ENCODE peak calls at places on chromosomes 2 and 18, in ten cellular contexts. S is adipocyte, P is OCI-LY7, E is lower lobe of right lung, A is suprapubic skin, K is mucosa of descending colon, Z is hepatocyte, F is kidney, V is iPS DF 6.9, L is kidney epithelial cell. H is an unnamed sample.

GRCh38 chr2:74006424-74006823 is 21.7 kb downstream of the TET3 start:
- DNase-seq in S (no peak), P (no peak), E (no peak), A (no peak), K (no peak), Z (no peak), F (no peak), V (no peak), L (no peak), H (no peak)

GRCh38 chr18:57437782-57438668 is 2.9 kb downstream of the ONECUT2 start:
- DNase-seq in S (peak; percentile 77), P (no peak), E (no peak), A (no peak), K (peak; percentile 73), Z (peak; percentile 83), F (peak; percentile 75), V (no peak), L (no peak), H (peak; percentile 68)

GRCh38 chr2:228532233-228532632 is 350.7 kb upstream of the SPHKAP start:
- DNase-seq in S (no peak), P (no peak), E (no peak), A (no peak), K (no peak), Z (no peak), F (no peak), V (no peak), L (no peak), H (no peak)

GRCh38 chr18:21769206-21769605 is 28.6 kb downstream of the MIB1 start:
- DNase-seq in S (no peak), P (no peak), E (no peak), A (no peak), K (no peak), Z (no peak), F (no peak), V (no peak), L (no peak), H (no peak)

GRCh38 chr2:67476808-67477790 is 80.0 kb downstream of the ETAA1 start:
- DNase-seq in S (peak; percentile 66), P (peak; percentile 37), E (no peak), A (no peak), K (peak; percentile 32), Z (peak; percentile 62), F (no peak), V (peak; percentile 13), L (no peak), H (no peak)

GRCh38 chr2:239514753-239515152 is 113.9 kb upstream of the HDAC4 start:
- DNase-seq in S (no peak), P (no peak), E (no peak), A (no peak), K (no peak), Z (no peak), F (no peak), V (no peak), L (no peak), H (no peak)

GRCh38 chr2:171530378-171530777 is 8.1 kb downstream of the CYBRD1 start:
- DNase-seq in S (no peak), P (no peak), E (no peak), A (no peak), K (no peak), Z (no peak), F (no peak), V (no peak), L (no peak), H (no peak)

GRCh38 chr2:230912046-230912445 is 13.0 kb downstream of the GPR55 start:
- DNase-seq in S (no peak), P (no peak), E (no peak), A (peak; percentile 21), K (peak; percentile 15), Z (no peak), F (no peak), V (no peak), L (no peak), H (no peak)

GRCh38 chr18:77129150-77129551 is 3.4 kb downstream of the MBP start:
- DNase-seq in S (peak; percentile 25), P (no peak), E (no peak), A (no peak), K (peak; percentile 26), Z (peak; percentile 35), F (peak; percentile 61), V (no peak), L (peak; percentile 94), H (no peak)

GRCh38 chr2:172772637-172773036 is 37.0 kb downstream of the RAPGEF4 start:
- DNase-seq in S (no peak), P (no peak), E (no peak), A (no peak), K (no peak), Z (peak; percentile 61), F (no peak), V (no peak), L (no peak), H (no peak)

GRCh38 chr2:19812166-19812565 is 89.6 kb downstream of the TTC32 start:
- DNase-seq in S (peak; percentile 73), P (no peak), E (no peak), A (no peak), K (no peak), Z (peak; percentile 67), F (no peak), V (no peak), L (no peak), H (no peak)

GRCh38 chr2:38122344-38122743 is 46.4 kb upstream of the CYP1B1 start:
- DNase-seq in S (no peak), P (no peak), E (no peak), A (no peak), K (no peak), Z (no peak), F (no peak), V (no peak), L (no peak), H (no peak)

GRCh38 chr2:197889041-197889440 is 84.6 kb downstream of the PLCL1 start:
- DNase-seq in S (peak; percentile 75), P (peak; percentile 50), E (no peak), A (no peak), K (no peak), Z (no peak), F (no peak), V (no peak), L (peak; percentile 38), H (peak; percentile 50)

GRCh38 chr2:46866770-46867246 is 48.8 kb downstream of the MCFD2 start:
- DNase-seq in S (no peak), P (no peak), E (peak; percentile 63), A (no peak), K (peak; percentile 75), Z (no peak), F (peak; percentile 73), V (no peak), L (no peak), H (no peak)

GRCh38 chr2:225793736-225794550 is 394.4 kb downstream of the NYAP2 start:
- DNase-seq in S (no peak), P (no peak), E (no peak), A (no peak), K (no peak), Z (no peak), F (no peak), V (no peak), L (no peak), H (no peak)

GRCh38 chr18:50186385-50186784 is 8.6 kb downstream of the MYO5B start:
- DNase-seq in S (no peak), P (no peak), E (no peak), A (no peak), K (no peak), Z (no peak), F (no peak), V (no peak), L (no peak), H (no peak)

GRCh38 chr2:88096708-88097107 is 29.1 kb downstream of the SMYD1 start:
- DNase-seq in S (no peak), P (no peak), E (no peak), A (no peak), K (no peak), Z (no peak), F (no peak), V (no peak), L (no peak), H (no peak)
- H3K36me3 ChIP-seq in S (no peaks in the 10 kb centered on the region), P (no peaks in the 10 kb centered on the region), E (no peaks in the 10 kb centered on the region), A (no peaks in the 10 kb centered on the region), K (no peaks in the 10 kb centered on the region), Z (no peaks in the 10 kb centered on the region), F (no peaks in the 10 kb centered on the region), V (no peaks in the 10 kb centered on the region), L (no peaks in the 10 kb centered on the region), H (no peaks in the 10 kb centered on the region)

GRCh38 chr2:18598848-18599484 is 9.6 kb upstream of the NT5C1B start:
- DNase-seq in S (no peak), P (no peak), E (peak; percentile 29), A (no peak), K (no peak), Z (no peak), F (no peak), V (no peak), L (no peak), H (no peak)
- H3K4me3 ChIP-seq in S (peak overlapping the region; percentile 42), P (no peak overlapping the region), E (no peak overlapping the region), A (no peak overlapping the region), K (no peak overlapping the region), Z (no peak overlapping the region), F (no peak overlapping the region), V (no peak overlapping the region), L (no peak overlapping the region), H (no peak overlapping the region)

DNA sequence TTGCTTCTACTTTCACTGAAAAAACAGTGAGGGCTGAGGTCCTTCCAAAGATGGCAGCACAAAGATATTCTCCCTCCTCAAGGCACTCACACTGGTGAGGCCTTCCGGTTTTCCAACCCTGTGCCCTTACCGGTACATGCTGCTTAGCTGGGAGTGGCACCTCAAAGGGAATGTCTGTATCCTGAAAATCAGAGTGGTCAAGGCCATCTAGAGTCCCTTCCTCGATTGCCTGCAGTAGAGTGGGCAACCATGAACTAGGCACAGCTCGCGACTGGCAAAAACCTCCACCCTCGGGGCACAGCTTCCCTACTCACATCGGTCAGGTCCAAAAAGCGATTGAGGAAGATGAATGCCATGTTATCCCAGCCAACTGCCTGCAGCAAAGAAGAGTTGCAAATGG is 3.4 kb downstream of the KRTCAP3 start:
- DNase-seq in S (no peak), P (no peak), E (no peak), A (no peak), K (peak; percentile 44), Z (no peak), F (no peak), V (no peak), L (no peak), H (no peak)
- H3K36me3 ChIP-seq in S (peaks cover 59% of the 10 kb centered on the region), P (peaks cover 24% of the 10 kb centered on the region), E (peaks cover 64% of the 10 kb centered on the region), A (peaks cover 48% of the 10 kb centered on the region), K (no peaks in the 10 kb centered on the region), Z (no peaks in the 10 kb centered on the region), F (peaks cover 38% of the 10 kb centered on the region), V (peaks cover 6% of the 10 kb centered on the region), L (peaks cover 2% of the 10 kb centered on the region), H (peaks cover 26% of the 10 kb centered on the region)

GRCh38 chr18:65056575-65056974 is 694.2 kb upstream of the CDH7 start:
- DNase-seq in S (no peak), P (no peak), E (no peak), A (no peak), K (no peak), Z (no peak), F (no peak), V (no peak), L (no peak), H (no peak)

DNA sequence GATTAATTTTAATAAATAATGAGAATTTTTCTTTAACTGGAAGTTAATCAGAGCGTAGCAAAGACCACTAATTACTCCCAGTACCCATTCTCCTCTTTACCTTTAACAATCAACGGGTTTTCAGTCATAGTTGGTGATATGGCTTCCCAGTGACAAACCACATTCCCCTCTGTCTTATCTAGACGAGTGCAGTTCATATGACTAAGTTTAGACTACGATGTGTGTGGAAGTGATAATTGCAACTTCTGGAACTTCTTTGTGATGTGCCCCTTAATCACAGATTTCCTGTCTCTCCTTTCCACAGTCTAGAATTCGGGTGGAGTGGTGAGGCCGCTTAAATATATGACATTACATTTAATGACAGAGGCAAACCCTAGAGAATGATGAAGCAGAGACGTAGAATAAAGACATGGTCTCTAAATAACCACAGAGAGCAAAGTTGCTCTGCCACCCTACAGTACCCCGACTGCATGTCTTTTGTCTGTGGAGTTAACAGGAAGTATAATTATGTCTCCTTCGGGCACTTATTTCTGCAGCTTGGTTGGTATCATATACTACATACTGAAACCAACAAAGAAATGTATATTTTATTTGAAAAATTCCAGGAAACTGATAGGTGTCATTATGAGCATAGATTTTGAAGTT is 693.3 kb upstream of the CDH7 start:
- DNase-seq in S (no peak), P (no peak), E (no peak), A (no peak), K (no peak), Z (no peak), F (no peak), V (no peak), L (no peak), H (no peak)
- H3K4me3 ChIP-seq in S (no peak overlapping the region), P (no peak overlapping the region), E (peak overlapping the region; percentile 8), A (no peak overlapping the region), K (no peak overlapping the region), Z (no peak overlapping the region), F (no peak overlapping the region), V (no peak overlapping the region), L (no peak overlapping the region), H (no peak overlapping the region)

H was measured in GM06990.